ENCODE peak calls at places on chromosomes 2 and 18, in five cellular contexts. One of them, this sample, is unnamed. For H3K27me3, the result is how much of the 10 kb centered on the place peaks cover.

GRCh38 chr2:524442-524841 is 152.8 kb downstream of the TMEM18 start:
- DNase-seq in heart left ventricle: no peak
- DNase-seq in K562: no peak
- DNase-seq in left ventricle myocardium inferior: no peak
- DNase-seq in CD8-positive, alpha-beta T cell: no peak
- DNase-seq in this sample: no peak

GRCh38 chr2:202773576-202773975 is 98.0 kb downstream of the ICA1L start:
- DNase-seq in heart left ventricle: no peak
- DNase-seq in left ventricle myocardium inferior: no peak
- DNase-seq in CD8-positive, alpha-beta T cell: no peak
- DNase-seq in K562: no peak
- DNase-seq in this sample: no peak

GRCh38 chr2:241877197-241877685 is 7.7 kb downstream of the RTP5 start:
- DNase-seq in heart left ventricle: no peak
- DNase-seq in CD8-positive, alpha-beta T cell: no peak
- DNase-seq in left ventricle myocardium inferior: no peak
- DNase-seq in K562: no peak
- DNase-seq in this sample: peak

GRCh38 chr2:100344433-100344832 is 22.1 kb upstream of the LONRF2 start:
- DNase-seq in CD8-positive, alpha-beta T cell: no peak
- DNase-seq in heart left ventricle: no peak
- DNase-seq in K562: no peak
- DNase-seq in left ventricle myocardium inferior: no peak
- DNase-seq in this sample: no peak

GRCh38 chr2:97748397-97748796 is 35.0 kb downstream of the ZAP70 start:
- DNase-seq in K562: peak
- DNase-seq in CD8-positive, alpha-beta T cell: peak
- DNase-seq in left ventricle myocardium inferior: peak
- DNase-seq in heart left ventricle: peak
- DNase-seq in this sample: peak

GRCh38 chr2:150165988-150166965 is 321.2 kb downstream of the RND3 start:
- DNase-seq in K562: peak
- DNase-seq in heart left ventricle: no peak
- DNase-seq in left ventricle myocardium inferior: no peak
- DNase-seq in CD8-positive, alpha-beta T cell: no peak
- DNase-seq in this sample: no peak

GRCh38 chr2:136891100-136891499 is 125.8 kb downstream of the THSD7B start:
- DNase-seq in heart left ventricle: no peak
- DNase-seq in left ventricle myocardium inferior: no peak
- DNase-seq in K562: no peak
- DNase-seq in CD8-positive, alpha-beta T cell: no peak
- DNase-seq in this sample: no peak

GRCh38 chr18:61333271-61333745 is at the start of gene CDH20:
- DNase-seq in CD8-positive, alpha-beta T cell: no peak
- DNase-seq in K562: no peak
- DNase-seq in left ventricle myocardium inferior: no peak
- DNase-seq in heart left ventricle: no peak
- DNase-seq in this sample: no peak

GRCh38 chr2:234288974-234289455 is 207.9 kb downstream of the ARL4C start:
- DNase-seq in K562: peak
- DNase-seq in left ventricle myocardium inferior: peak
- DNase-seq in heart left ventricle: peak
- DNase-seq in CD8-positive, alpha-beta T cell: peak
- DNase-seq in this sample: peak

GRCh38 chr2:240465268-240465764 is 29.9 kb downstream of the GPC1 start:
- DNase-seq in left ventricle myocardium inferior: peak
- DNase-seq in heart left ventricle: peak
- DNase-seq in K562: no peak
- DNase-seq in CD8-positive, alpha-beta T cell: no peak
- DNase-seq in this sample: no peak

GRCh38 chr2:109722026-109722425 is 72.1 kb upstream of the RGPD5 start:
- DNase-seq in CD8-positive, alpha-beta T cell: no peak
- DNase-seq in heart left ventricle: no peak
- DNase-seq in K562: no peak
- DNase-seq in left ventricle myocardium inferior: peak
- DNase-seq in this sample: peak

GRCh38 chr2:48699377-48699951 is 56.1 kb downstream of the LHCGR start:
- DNase-seq in CD8-positive, alpha-beta T cell: no peak
- DNase-seq in left ventricle myocardium inferior: no peak
- DNase-seq in K562: no peak
- DNase-seq in heart left ventricle: no peak
- DNase-seq in this sample: no peak

GRCh38 chr2:197191177-197191947 is 119.2 kb downstream of the ANKRD44 start:
- DNase-seq in CD8-positive, alpha-beta T cell: no peak
- DNase-seq in heart left ventricle: no peak
- DNase-seq in left ventricle myocardium inferior: no peak
- DNase-seq in K562: peak
- DNase-seq in this sample: no peak

GRCh38 chr2:205967391-205968075 is 118.4 kb downstream of the INO80D start:
- DNase-seq in heart left ventricle: no peak
- DNase-seq in CD8-positive, alpha-beta T cell: no peak
- DNase-seq in left ventricle myocardium inferior: no peak
- DNase-seq in K562: no peak
- DNase-seq in this sample: no peak

GRCh38 chr18:30765247-30765646 is 277.3 kb downstream of the DSC3 start:
- DNase-seq in left ventricle myocardium inferior: no peak
- DNase-seq in CD8-positive, alpha-beta T cell: no peak
- DNase-seq in K562: no peak
- DNase-seq in heart left ventricle: no peak
- DNase-seq in this sample: no peak

GRCh38 chr2:24725956-24726355 is 67.2 kb downstream of the PTRHD1 start:
- DNase-seq in heart left ventricle: no peak
- DNase-seq in CD8-positive, alpha-beta T cell: no peak
- DNase-seq in left ventricle myocardium inferior: no peak
- DNase-seq in K562: no peak
- DNase-seq in this sample: no peak

GRCh38 chr18:25661836-25662235 is 309.9 kb upstream of the ZNF521 start:
- DNase-seq in heart left ventricle: no peak
- DNase-seq in left ventricle myocardium inferior: no peak
- DNase-seq in CD8-positive, alpha-beta T cell: no peak
- DNase-seq in K562: no peak
- DNase-seq in this sample: no peak

GRCh38 chr2:133705287-133705686 is 137.0 kb upstream of the NCKAP5 start:
- DNase-seq in CD8-positive, alpha-beta T cell: no peak
- DNase-seq in K562: no peak
- DNase-seq in left ventricle myocardium inferior: no peak
- DNase-seq in heart left ventricle: no peak
- DNase-seq in this sample: no peak

GRCh38 chr2:186486651-186487647 is 889 bp downstream of the ZC3H15 start:
- DNase-seq in left ventricle myocardium inferior: no peak
- DNase-seq in K562: no peak
- DNase-seq in CD8-positive, alpha-beta T cell: no peak
- DNase-seq in heart left ventricle: no peak
- DNase-seq in this sample: no peak

GRCh38 chr2:59353301-59353921 is 1112.3 kb upstream of the FANCL start:
- DNase-seq in heart left ventricle: no peak
- DNase-seq in K562: no peak
- DNase-seq in CD8-positive, alpha-beta T cell: no peak
- DNase-seq in left ventricle myocardium inferior: no peak
- DNase-seq in this sample: no peak

GRCh38 chr18:27378396-27379094 is 193.4 kb upstream of the CHST9 start:
- DNase-seq in CD8-positive, alpha-beta T cell: no peak
- DNase-seq in left ventricle myocardium inferior: no peak
- DNase-seq in K562: no peak
- DNase-seq in heart left ventricle: no peak
- DNase-seq in this sample: no peak

GRCh38 chr2:57981369-57981768 is 65.2 kb upstream of the VRK2 start:
- DNase-seq in K562: no peak
- DNase-seq in CD8-positive, alpha-beta T cell: no peak
- DNase-seq in left ventricle myocardium inferior: no peak
- DNase-seq in heart left ventricle: no peak
- DNase-seq in this sample: no peak

GRCh38 chr18:58196164-58196563 is 152.1 kb downstream of the NEDD4L start:
- DNase-seq in left ventricle myocardium inferior: no peak
- DNase-seq in K562: no peak
- DNase-seq in heart left ventricle: no peak
- DNase-seq in CD8-positive, alpha-beta T cell: no peak
- DNase-seq in this sample: no peak

GRCh38 chr2:174012347-174013309 is 47.5 kb upstream of the SP3 start:
- DNase-seq in left ventricle myocardium inferior: peak
- DNase-seq in K562: peak
- DNase-seq in CD8-positive, alpha-beta T cell: peak
- DNase-seq in heart left ventricle: peak
- DNase-seq in this sample: peak

GRCh38 chr18:45316127-45316526 is 299.1 kb upstream of the SLC14A2 start:
- DNase-seq in CD8-positive, alpha-beta T cell: no peak
- DNase-seq in left ventricle myocardium inferior: no peak
- DNase-seq in K562: no peak
- DNase-seq in heart left ventricle: no peak
- DNase-seq in this sample: no peak

GRCh38 chr2:207328944-207329386 is 163.2 kb upstream of the KLF7 start:
- DNase-seq in K562: no peak
- DNase-seq in left ventricle myocardium inferior: no peak
- DNase-seq in CD8-positive, alpha-beta T cell: no peak
- DNase-seq in heart left ventricle: no peak
- DNase-seq in this sample: no peak

GRCh38 chr2:179422037-179422643 is 157.5 kb upstream of the SESTD1 start:
- DNase-seq in CD8-positive, alpha-beta T cell: no peak
- DNase-seq in K562: peak
- DNase-seq in heart left ventricle: peak
- DNase-seq in left ventricle myocardium inferior: peak
- DNase-seq in this sample: peak

GRCh38 chr2:205593891-205594290 is 88.4 kb upstream of the NRP2 start:
- DNase-seq in K562: no peak
- DNase-seq in left ventricle myocardium inferior: peak
- DNase-seq in heart left ventricle: peak
- DNase-seq in CD8-positive, alpha-beta T cell: no peak
- DNase-seq in this sample: no peak

DNA sequence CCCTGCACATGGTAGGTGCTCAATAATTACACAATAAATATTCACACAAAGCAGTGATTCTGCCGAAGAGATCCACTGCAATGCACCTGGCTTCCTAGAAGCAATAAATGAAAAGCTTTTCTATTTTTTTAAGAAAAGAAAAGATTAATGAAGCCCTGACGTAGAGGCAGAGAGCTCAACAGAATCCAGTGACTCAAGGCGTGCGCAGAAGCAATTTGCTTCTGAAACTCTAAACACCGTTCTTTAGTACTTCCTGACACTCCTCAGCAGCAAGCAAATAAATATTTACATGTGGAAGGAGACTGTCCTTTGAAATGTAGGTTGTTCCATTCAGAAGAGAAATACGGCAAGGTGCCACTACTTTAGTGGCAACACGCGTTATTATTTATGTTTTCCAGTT is 126.1 kb upstream of the ZNF516 start:
- DNase-seq in CD8-positive, alpha-beta T cell: no peak
- DNase-seq in heart left ventricle: no peak
- DNase-seq in K562: no peak
- DNase-seq in left ventricle myocardium inferior: no peak
- DNase-seq in this sample: no peak
- H3K4me3 ChIP-seq in CD8-positive, alpha-beta T cell: no peak
- H3K4me3 ChIP-seq in heart left ventricle: no peak
- H3K4me3 ChIP-seq in K562: no peak
- H3K4me3 ChIP-seq in left ventricle myocardium inferior: no peak
- H3K4me3 ChIP-seq in this sample: no peak

DNA sequence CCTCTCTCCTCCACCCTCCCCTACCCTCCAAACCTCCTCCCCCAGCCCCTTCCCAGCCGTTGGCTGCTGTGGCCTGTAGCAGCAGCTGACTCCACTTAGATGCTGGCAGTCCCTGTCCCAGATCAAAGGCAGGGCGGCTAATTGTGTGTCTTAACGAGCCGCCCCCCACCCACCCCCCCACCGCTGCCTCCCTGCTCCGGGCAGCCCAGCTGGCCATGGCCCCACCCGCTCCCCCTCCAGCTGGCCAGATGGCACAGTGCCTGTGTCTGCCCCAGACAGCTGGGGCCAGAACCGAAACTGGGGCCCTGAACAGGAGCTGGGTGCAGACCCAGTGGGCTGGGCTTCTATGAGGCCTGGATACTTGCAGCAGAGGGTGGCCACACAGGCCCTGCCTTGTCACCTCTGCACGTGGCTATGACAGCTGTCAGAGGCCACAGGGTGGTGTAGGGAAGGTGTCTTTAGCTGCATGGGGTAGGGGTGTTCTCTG is 5.9 kb downstream of the WNT10A start:
- DNase-seq in CD8-positive, alpha-beta T cell: no peak
- DNase-seq in heart left ventricle: no peak
- DNase-seq in K562: no peak
- DNase-seq in left ventricle myocardium inferior: no peak
- DNase-seq in this sample: no peak
- H3K27me3 ChIP-seq in CD8-positive, alpha-beta T cell: under half
- H3K27me3 ChIP-seq in heart left ventricle: under half
- H3K27me3 ChIP-seq in K562: under half
- H3K27me3 ChIP-seq in left ventricle myocardium inferior: half or more
- H3K27me3 ChIP-seq in this sample: under half

GRCh38 chr2:237475704-237476107 is 11.3 kb upstream of the MLPH start:
- DNase-seq in left ventricle myocardium inferior: no peak
- DNase-seq in CD8-positive, alpha-beta T cell: no peak
- DNase-seq in K562: no peak
- DNase-seq in heart left ventricle: no peak
- DNase-seq in this sample: no peak

GRCh38 chr2:237473474-237474453 is 13.3 kb upstream of the MLPH start:
- DNase-seq in CD8-positive, alpha-beta T cell: no peak
- DNase-seq in K562: no peak
- DNase-seq in heart left ventricle: no peak
- DNase-seq in left ventricle myocardium inferior: no peak
- DNase-seq in this sample: peak

GRCh38 chr2:237474931-237475703 is 11.9 kb upstream of the MLPH start:
- DNase-seq in CD8-positive, alpha-beta T cell: peak
- DNase-seq in K562: peak
- DNase-seq in heart left ventricle: peak
- DNase-seq in left ventricle myocardium inferior: peak
- DNase-seq in this sample: peak

GRCh38 chr2:237472909-237473308 is 14.1 kb upstream of the MLPH start:
- DNase-seq in left ventricle myocardium inferior: no peak
- DNase-seq in heart left ventricle: no peak
- DNase-seq in K562: no peak
- DNase-seq in CD8-positive, alpha-beta T cell: no peak
- DNase-seq in this sample: no peak

GRCh38 chr2:237474511-237474911 is 12.5 kb upstream of the MLPH start:
- DNase-seq in CD8-positive, alpha-beta T cell: no peak
- DNase-seq in K562: no peak
- DNase-seq in heart left ventricle: peak
- DNase-seq in left ventricle myocardium inferior: peak
- DNase-seq in this sample: peak
- H3K4me3 ChIP-seq in CD8-positive, alpha-beta T cell: peak
- H3K4me3 ChIP-seq in K562: peak
- H3K4me3 ChIP-seq in heart left ventricle: peak
- H3K4me3 ChIP-seq in left ventricle myocardium inferior: peak
- H3K4me3 ChIP-seq in this sample: peak

GRCh38 chr2:203996692-203997091 is 60.1 kb downstream of the ICOS start:
- DNase-seq in K562: no peak
- DNase-seq in CD8-positive, alpha-beta T cell: no peak
- DNase-seq in left ventricle myocardium inferior: no peak
- DNase-seq in heart left ventricle: no peak
- DNase-seq in this sample: no peak

GRCh38 chr2:203997481-203997880 is 60.9 kb downstream of the ICOS start:
- DNase-seq in heart left ventricle: no peak
- DNase-seq in CD8-positive, alpha-beta T cell: no peak
- DNase-seq in left ventricle myocardium inferior: no peak
- DNase-seq in K562: no peak
- DNase-seq in this sample: no peak

GRCh38 chr2:204000446-204000845 is 63.9 kb downstream of the ICOS start:
- DNase-seq in left ventricle myocardium inferior: no peak
- DNase-seq in CD8-positive, alpha-beta T cell: no peak
- DNase-seq in K562: no peak
- DNase-seq in heart left ventricle: no peak
- DNase-seq in this sample: no peak

GRCh38 chr2:203998195-203998804 is 61.7 kb downstream of the ICOS start:
- DNase-seq in CD8-positive, alpha-beta T cell: no peak
- DNase-seq in K562: no peak
- DNase-seq in heart left ventricle: no peak
- DNase-seq in left ventricle myocardium inferior: no peak
- DNase-seq in this sample: no peak

GRCh38 chr2:203999844-204000243 is 63.3 kb downstream of the ICOS start:
- DNase-seq in left ventricle myocardium inferior: no peak
- DNase-seq in K562: no peak
- DNase-seq in heart left ventricle: no peak
- DNase-seq in CD8-positive, alpha-beta T cell: no peak
- DNase-seq in this sample: no peak
- H3K27me3 ChIP-seq in left ventricle myocardium inferior: under half
- H3K27me3 ChIP-seq in K562: under half
- H3K27me3 ChIP-seq in heart left ventricle: under half
- H3K27me3 ChIP-seq in CD8-positive, alpha-beta T cell: under half
- H3K27me3 ChIP-seq in this sample: under half

This sample was measured in right cardiac atrium.